ENCODE peak calls at places on chromosomes 11 and 22, in six cellular contexts. F is heart right ventricle, S is endothelial cell, P is AG04450, D is adrenal gland, Z is mesothelial cell of epicardium. T is an unnamed sample.

GRCh38 chr22:18067548-18068341 is 10.0 kb upstream of the PEX26 start:
- DNase-seq in P (no peak), S (no peak), Z (no peak), D (peak), F (no peak), T (no peak)

GRCh38 chr22:38871360-38872171 is 450 bp downstream of the CBX6 start:
- DNase-seq in Z (peak), S (no peak), D (peak), P (no peak), F (no peak), T (peak)

GRCh38 chr11:19315511-19315910 is 74.8 kb upstream of the E2F8 start:
- DNase-seq in F (no peak), D (no peak), P (no peak), Z (no peak), S (no peak), T (no peak)

GRCh38 chr11:79244175-79244804 is 196.5 kb downstream of the TENM4 start:
- DNase-seq in F (no peak), D (no peak), Z (no peak), S (no peak), P (peak), T (no peak)

GRCh38 chr11:48170840-48171233 is 45.8 kb upstream of the OR4B1 start:
- DNase-seq in F (no peak), P (no peak), S (no peak), Z (no peak), D (no peak), T (no peak)

GRCh38 chr11:36196476-36197099 is 92.6 kb downstream of the COMMD9 start:
- DNase-seq in D (no peak), P (no peak), F (peak), Z (no peak), S (no peak), T (no peak)

GRCh38 chr22:24433001-24433867 is 5.8 kb downstream of the ADORA2A start:
- DNase-seq in Z (no peak), S (no peak), F (no peak), P (no peak), D (no peak), T (no peak)

GRCh38 chr11:64864473-64865285 is 13.7 kb downstream of the EHD1 start:
- DNase-seq in Z (no peak), P (peak), F (peak), S (no peak), D (peak), T (no peak)

GRCh38 chr11:57424802-57425564 is 1.9 kb downstream of the SLC43A3 start:
- DNase-seq in S (no peak), F (peak), D (peak), Z (no peak), P (peak), T (no peak)

GRCh38 chr11:69842746-69843528 is 23.7 kb upstream of the FGF3 start:
- DNase-seq in P (no peak), D (no peak), S (no peak), F (no peak), Z (no peak), T (no peak)

GRCh38 chr11:74634537-74634936 is 42.2 kb downstream of the POLD3 start:
- DNase-seq in P (no peak), D (no peak), F (no peak), S (no peak), Z (no peak), T (no peak)

GRCh38 chr11:48124880-48125279 is 91.7 kb upstream of the OR4B1 start:
- DNase-seq in Z (no peak), D (no peak), P (no peak), S (no peak), F (no peak), T (no peak)

GRCh38 chr11:86692317-86692716 is 19.9 kb upstream of the ME3 start:
- DNase-seq in S (no peak), D (no peak), Z (no peak), P (no peak), F (no peak), T (no peak)

GRCh38 chr11:9577032-9577431 is 3.6 kb downstream of the WEE1 start:
- DNase-seq in F (no peak), Z (no peak), P (no peak), S (no peak), D (no peak), T (no peak)

GRCh38 chr11:13152736-13153541 is 124.7 kb upstream of the BMAL1 start:
- DNase-seq in F (no peak), Z (no peak), P (no peak), D (no peak), S (no peak), T (no peak)
- TF ChIP-seq CTCF in F (peak), Z (peak), P (peak), D (no peak), S (no peak), T (peak)

GRCh38 chr11:22510010-22510409 is 115.6 kb downstream of the FANCF start:
- DNase-seq in F (no peak), D (no peak), Z (no peak), P (no peak), S (no peak), T (no peak)
- TF ChIP-seq CTCF in F (no peak), D (no peak), Z (no peak), P (no peak), S (no peak), T (no peak)

GRCh38 chr22:37331034-37331428 is 48.7 kb downstream of the CYTH4 start:
- DNase-seq in D (no peak), F (no peak), S (no peak), Z (no peak), P (peak), T (no peak)

GRCh38 chr22:37329239-37330140 is 47.2 kb downstream of the CYTH4 start:
- DNase-seq in Z (no peak), P (no peak), F (no peak), D (no peak), S (no peak), T (no peak)

GRCh38 chr22:37328017-37328416 is 45.7 kb downstream of the CYTH4 start:
- DNase-seq in F (no peak), D (no peak), Z (no peak), P (peak), S (no peak), T (no peak)

GRCh38 chr22:37331811-37332536 is 49.7 kb downstream of the CYTH4 start:
- DNase-seq in S (no peak), F (no peak), Z (no peak), P (no peak), D (no peak), T (no peak)

GRCh38 chr22:37330200-37331033 is 48.1 kb downstream of the CYTH4 start:
- DNase-seq in S (peak), Z (peak), F (no peak), P (peak), D (peak), T (peak)
- TF ChIP-seq CTCF in S (no peak), Z (no peak), F (no peak), P (peak), D (no peak), T (no peak)

GRCh38 chr22:44090571-44090905 is 66.4 kb downstream of the PARVB start:
- DNase-seq in D (no peak), F (no peak), S (no peak), P (no peak), Z (no peak), T (no peak)

GRCh38 chr22:44091751-44092150 is 67.6 kb downstream of the PARVB start:
- DNase-seq in Z (no peak), D (no peak), S (no peak), P (no peak), F (no peak), T (no peak)

GRCh38 chr22:44089717-44090570 is 65.8 kb downstream of the PARVB start:
- DNase-seq in F (no peak), P (no peak), S (no peak), Z (no peak), D (no peak), T (no peak)

GRCh38 chr22:44092636-44093220 is 68.6 kb downstream of the PARVB start:
- DNase-seq in F (no peak), P (no peak), D (no peak), S (no peak), Z (no peak), T (no peak)

GRCh38 chr22:44091021-44091721 is 67.1 kb downstream of the PARVB start:
- DNase-seq in Z (no peak), P (no peak), S (peak), D (no peak), F (no peak), T (no peak)
- TF ChIP-seq CTCF in Z (peak), P (peak), S (peak), D (no peak), F (no peak), T (no peak)

DNA sequence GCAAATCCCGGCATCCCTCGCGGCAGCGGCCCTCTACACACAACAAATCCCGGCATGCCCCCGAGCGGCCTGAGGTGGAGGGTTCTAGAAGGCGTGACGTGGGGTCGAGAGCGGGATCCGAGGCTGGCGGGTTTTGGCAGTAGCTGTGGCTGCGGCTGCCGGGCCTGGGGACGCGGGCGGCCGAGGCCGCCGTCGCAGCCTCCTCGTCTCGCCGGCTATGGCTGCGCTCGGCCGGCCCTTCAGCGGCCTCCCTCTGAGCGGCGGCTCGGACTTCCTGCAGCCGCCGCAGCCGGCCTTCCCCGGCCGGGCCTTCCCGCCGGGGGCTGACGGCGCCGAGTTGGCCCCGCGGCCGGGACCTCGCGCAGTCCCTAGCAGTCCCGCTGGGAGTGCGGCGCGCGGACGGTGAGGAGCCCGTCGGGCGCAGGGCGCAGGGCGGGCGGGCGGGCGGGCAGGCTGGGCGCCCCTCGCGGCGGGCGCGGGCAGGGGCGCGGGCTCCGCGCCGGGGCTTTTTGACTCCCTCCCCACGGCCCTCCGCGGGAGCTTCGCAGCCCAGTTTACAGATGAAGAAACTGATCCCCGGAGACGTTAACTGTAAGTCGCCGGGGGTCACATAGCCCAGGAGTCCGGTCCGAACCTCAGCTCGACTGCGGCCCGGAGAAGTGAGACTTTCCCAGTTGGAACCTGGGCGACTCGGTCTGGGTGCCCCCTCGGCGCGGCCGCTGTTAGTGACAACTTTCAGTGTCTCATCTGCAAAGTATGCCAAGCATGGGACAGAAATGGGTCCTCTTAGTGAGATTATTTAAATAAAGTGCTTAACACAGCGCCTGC is at the start of gene CCDC117:
- DNase-seq in Z (peak), D (peak), F (peak), S (peak), P (peak), T (peak)
- TF ChIP-seq CTCF in Z (no peak), D (no peak), F (peak), S (peak), P (peak), T (no peak)

GRCh38 chr22:43090130-43090789 is 1.1 kb upstream of the TTLL1 start:
- DNase-seq in Z (no peak), D (peak), P (no peak), F (peak), S (peak), T (no peak)
- TF ChIP-seq CTCF in Z (no peak), D (no peak), P (peak), F (peak), S (peak), T (no peak)

DNA sequence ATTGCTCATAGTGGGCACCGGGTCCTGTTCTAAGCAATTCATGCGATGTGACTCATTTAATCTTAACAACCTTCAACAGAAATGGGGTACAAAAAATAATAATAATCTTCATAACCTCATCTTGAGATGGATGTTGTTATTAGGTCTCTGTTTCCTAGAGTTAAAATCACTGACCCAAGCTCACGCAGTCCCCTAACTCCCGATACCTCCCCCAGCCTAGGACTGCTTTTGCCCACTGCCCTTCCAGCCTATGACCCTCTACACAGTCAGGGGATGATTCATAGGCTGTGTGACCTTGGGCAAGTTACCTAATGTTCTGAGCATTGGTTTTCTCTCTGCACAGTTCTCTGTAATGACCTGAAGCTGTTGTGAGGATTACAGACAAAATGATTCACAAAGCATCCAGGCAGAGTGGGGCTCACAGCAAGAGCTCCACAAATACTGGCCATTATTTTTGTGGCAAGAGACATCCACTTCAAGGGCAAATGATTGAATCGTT is 19.9 kb downstream of the MTFP1 start:
- DNase-seq in D (peak), F (no peak), P (no peak), Z (no peak), S (no peak), T (no peak)
- TF ChIP-seq CTCF in D (no peak), F (no peak), P (no peak), Z (peak), S (peak), T (no peak)